ENCODE peak calls at places on chromosome 13, in ten cellular contexts. One of them, this sample, is unnamed.

GRCh38 chr13:20566424-20566916 is 487 bp upstream of the IFT88 start:
- DNase-seq in GM06990: no peak
- DNase-seq in neural progenitor cell: no peak
- DNase-seq in amniotic stem cell: peak
- DNase-seq in activated T-cell treated with anti-CD3 and anti-CD28 coated beads, Interleukin-2, amount 50 U/mL, for 48 hours: no peak
- DNase-seq in MV-4-11: peak
- DNase-seq in T-helper 1 cell: no peak
- DNase-seq in mesendoderm: peak
- DNase-seq in NCI-H2029: peak
- DNase-seq in CD4-positive, CD25-positive, alpha-beta regulatory T cell: no peak
- DNase-seq in this sample: no peak

GRCh38 chr13:25911020-25911419 is 140.8 kb downstream of the SHISA2 start:
- DNase-seq in GM06990: no peak
- DNase-seq in neural progenitor cell: peak
- DNase-seq in amniotic stem cell: no peak
- DNase-seq in activated T-cell treated with anti-CD3 and anti-CD28 coated beads, Interleukin-2, amount 50 U/mL, for 48 hours: no peak
- DNase-seq in MV-4-11: no peak
- DNase-seq in T-helper 1 cell: no peak
- DNase-seq in mesendoderm: peak
- DNase-seq in NCI-H2029: no peak
- DNase-seq in CD4-positive, CD25-positive, alpha-beta regulatory T cell: no peak
- DNase-seq in this sample: peak

GRCh38 chr13:91813255-91813654 is 414.8 kb downstream of the GPC5 start:
- DNase-seq in GM06990: no peak
- DNase-seq in neural progenitor cell: no peak
- DNase-seq in amniotic stem cell: no peak
- DNase-seq in activated T-cell treated with anti-CD3 and anti-CD28 coated beads, Interleukin-2, amount 50 U/mL, for 48 hours: no peak
- DNase-seq in MV-4-11: no peak
- DNase-seq in T-helper 1 cell: no peak
- DNase-seq in mesendoderm: no peak
- DNase-seq in NCI-H2029: peak
- DNase-seq in CD4-positive, CD25-positive, alpha-beta regulatory T cell: no peak
- DNase-seq in this sample: no peak

GRCh38 chr13:97583884-97584497 is 150.0 kb downstream of the RAP2A start:
- DNase-seq in GM06990: no peak
- DNase-seq in neural progenitor cell: no peak
- DNase-seq in amniotic stem cell: no peak
- DNase-seq in activated T-cell treated with anti-CD3 and anti-CD28 coated beads, Interleukin-2, amount 50 U/mL, for 48 hours: no peak
- DNase-seq in MV-4-11: no peak
- DNase-seq in T-helper 1 cell: no peak
- DNase-seq in mesendoderm: no peak
- DNase-seq in NCI-H2029: no peak
- DNase-seq in CD4-positive, CD25-positive, alpha-beta regulatory T cell: no peak
- DNase-seq in this sample: no peak

GRCh38 chr13:46666727-46667456 is 113.9 kb downstream of the LRCH1 start:
- DNase-seq in GM06990: no peak
- DNase-seq in neural progenitor cell: peak
- DNase-seq in amniotic stem cell: no peak
- DNase-seq in activated T-cell treated with anti-CD3 and anti-CD28 coated beads, Interleukin-2, amount 50 U/mL, for 48 hours: no peak
- DNase-seq in MV-4-11: no peak
- DNase-seq in T-helper 1 cell: no peak
- DNase-seq in mesendoderm: peak
- DNase-seq in NCI-H2029: no peak
- DNase-seq in CD4-positive, CD25-positive, alpha-beta regulatory T cell: no peak
- DNase-seq in this sample: peak

GRCh38 chr13:82672248-82672647 is 1210.0 kb downstream of the SLITRK1 start:
- DNase-seq in GM06990: no peak
- DNase-seq in neural progenitor cell: no peak
- DNase-seq in amniotic stem cell: no peak
- DNase-seq in activated T-cell treated with anti-CD3 and anti-CD28 coated beads, Interleukin-2, amount 50 U/mL, for 48 hours: no peak
- DNase-seq in MV-4-11: no peak
- DNase-seq in T-helper 1 cell: no peak
- DNase-seq in mesendoderm: no peak
- DNase-seq in NCI-H2029: no peak
- DNase-seq in CD4-positive, CD25-positive, alpha-beta regulatory T cell: no peak
- DNase-seq in this sample: no peak

GRCh38 chr13:64723735-64724134 is 2506.4 kb downstream of the PCDH9 start:
- DNase-seq in GM06990: no peak
- DNase-seq in neural progenitor cell: no peak
- DNase-seq in amniotic stem cell: peak
- DNase-seq in activated T-cell treated with anti-CD3 and anti-CD28 coated beads, Interleukin-2, amount 50 U/mL, for 48 hours: no peak
- DNase-seq in MV-4-11: no peak
- DNase-seq in T-helper 1 cell: no peak
- DNase-seq in mesendoderm: peak
- DNase-seq in NCI-H2029: no peak
- DNase-seq in CD4-positive, CD25-positive, alpha-beta regulatory T cell: no peak
- DNase-seq in this sample: no peak

GRCh38 chr13:49495783-49496762 is at the start of gene PHF11:
- DNase-seq in GM06990: peak
- DNase-seq in neural progenitor cell: peak
- DNase-seq in amniotic stem cell: peak
- DNase-seq in activated T-cell treated with anti-CD3 and anti-CD28 coated beads, Interleukin-2, amount 50 U/mL, for 48 hours: peak
- DNase-seq in MV-4-11: peak
- DNase-seq in T-helper 1 cell: peak
- DNase-seq in mesendoderm: peak
- DNase-seq in NCI-H2029: peak
- DNase-seq in CD4-positive, CD25-positive, alpha-beta regulatory T cell: peak
- DNase-seq in this sample: peak

GRCh38 chr13:109779876-109780516 is 6.4 kb downstream of the IRS2 start:
- DNase-seq in GM06990: no peak
- DNase-seq in neural progenitor cell: no peak
- DNase-seq in amniotic stem cell: no peak
- DNase-seq in activated T-cell treated with anti-CD3 and anti-CD28 coated beads, Interleukin-2, amount 50 U/mL, for 48 hours: no peak
- DNase-seq in MV-4-11: no peak
- DNase-seq in T-helper 1 cell: no peak
- DNase-seq in mesendoderm: no peak
- DNase-seq in NCI-H2029: no peak
- DNase-seq in CD4-positive, CD25-positive, alpha-beta regulatory T cell: no peak
- DNase-seq in this sample: no peak

GRCh38 chr13:64410654-64411053 is 2819.5 kb downstream of the PCDH9 start:
- DNase-seq in GM06990: no peak
- DNase-seq in neural progenitor cell: no peak
- DNase-seq in amniotic stem cell: no peak
- DNase-seq in activated T-cell treated with anti-CD3 and anti-CD28 coated beads, Interleukin-2, amount 50 U/mL, for 48 hours: no peak
- DNase-seq in MV-4-11: no peak
- DNase-seq in T-helper 1 cell: no peak
- DNase-seq in mesendoderm: no peak
- DNase-seq in NCI-H2029: no peak
- DNase-seq in CD4-positive, CD25-positive, alpha-beta regulatory T cell: no peak
- DNase-seq in this sample: peak

GRCh38 chr13:76709851-76710250 is 176.4 kb downstream of the KCTD12 start:
- DNase-seq in GM06990: no peak
- DNase-seq in neural progenitor cell: no peak
- DNase-seq in amniotic stem cell: no peak
- DNase-seq in activated T-cell treated with anti-CD3 and anti-CD28 coated beads, Interleukin-2, amount 50 U/mL, for 48 hours: no peak
- DNase-seq in MV-4-11: no peak
- DNase-seq in T-helper 1 cell: no peak
- DNase-seq in mesendoderm: peak
- DNase-seq in NCI-H2029: no peak
- DNase-seq in CD4-positive, CD25-positive, alpha-beta regulatory T cell: no peak
- DNase-seq in this sample: no peak

GRCh38 chr13:50230365-50230978 is 215.2 kb downstream of the KCNRG start:
- DNase-seq in GM06990: no peak
- DNase-seq in neural progenitor cell: no peak
- DNase-seq in amniotic stem cell: no peak
- DNase-seq in activated T-cell treated with anti-CD3 and anti-CD28 coated beads, Interleukin-2, amount 50 U/mL, for 48 hours: no peak
- DNase-seq in MV-4-11: peak
- DNase-seq in T-helper 1 cell: no peak
- DNase-seq in mesendoderm: no peak
- DNase-seq in NCI-H2029: no peak
- DNase-seq in CD4-positive, CD25-positive, alpha-beta regulatory T cell: no peak
- DNase-seq in this sample: no peak

GRCh38 chr13:99308481-99309087 is 1.4 kb upstream of the GPR183 start:
- DNase-seq in GM06990: no peak
- DNase-seq in neural progenitor cell: no peak
- DNase-seq in amniotic stem cell: no peak
- DNase-seq in activated T-cell treated with anti-CD3 and anti-CD28 coated beads, Interleukin-2, amount 50 U/mL, for 48 hours: no peak
- DNase-seq in MV-4-11: no peak
- DNase-seq in T-helper 1 cell: no peak
- DNase-seq in mesendoderm: no peak
- DNase-seq in NCI-H2029: no peak
- DNase-seq in CD4-positive, CD25-positive, alpha-beta regulatory T cell: no peak
- DNase-seq in this sample: no peak

GRCh38 chr13:82627183-82627582 is 1255.1 kb downstream of the SLITRK1 start:
- DNase-seq in GM06990: no peak
- DNase-seq in neural progenitor cell: no peak
- DNase-seq in amniotic stem cell: peak
- DNase-seq in activated T-cell treated with anti-CD3 and anti-CD28 coated beads, Interleukin-2, amount 50 U/mL, for 48 hours: no peak
- DNase-seq in MV-4-11: no peak
- DNase-seq in T-helper 1 cell: no peak
- DNase-seq in mesendoderm: no peak
- DNase-seq in NCI-H2029: no peak
- DNase-seq in CD4-positive, CD25-positive, alpha-beta regulatory T cell: no peak
- DNase-seq in this sample: no peak

GRCh38 chr13:71828564-71828963 is 38.4 kb downstream of the DACH1 start:
- DNase-seq in GM06990: no peak
- DNase-seq in neural progenitor cell: no peak
- DNase-seq in amniotic stem cell: no peak
- DNase-seq in activated T-cell treated with anti-CD3 and anti-CD28 coated beads, Interleukin-2, amount 50 U/mL, for 48 hours: no peak
- DNase-seq in MV-4-11: no peak
- DNase-seq in T-helper 1 cell: no peak
- DNase-seq in mesendoderm: no peak
- DNase-seq in NCI-H2029: no peak
- DNase-seq in CD4-positive, CD25-positive, alpha-beta regulatory T cell: no peak
- DNase-seq in this sample: no peak

GRCh38 chr13:49357694-49358093 is 86.2 kb downstream of the CAB39L start:
- DNase-seq in GM06990: no peak
- DNase-seq in neural progenitor cell: no peak
- DNase-seq in amniotic stem cell: no peak
- DNase-seq in activated T-cell treated with anti-CD3 and anti-CD28 coated beads, Interleukin-2, amount 50 U/mL, for 48 hours: no peak
- DNase-seq in MV-4-11: no peak
- DNase-seq in T-helper 1 cell: no peak
- DNase-seq in mesendoderm: no peak
- DNase-seq in NCI-H2029: no peak
- DNase-seq in CD4-positive, CD25-positive, alpha-beta regulatory T cell: no peak
- DNase-seq in this sample: no peak

GRCh38 chr13:107157272-107157671 is 589.3 kb upstream of the ARGLU1 start:
- DNase-seq in GM06990: no peak
- DNase-seq in neural progenitor cell: no peak
- DNase-seq in amniotic stem cell: peak
- DNase-seq in activated T-cell treated with anti-CD3 and anti-CD28 coated beads, Interleukin-2, amount 50 U/mL, for 48 hours: no peak
- DNase-seq in MV-4-11: no peak
- DNase-seq in T-helper 1 cell: no peak
- DNase-seq in mesendoderm: no peak
- DNase-seq in NCI-H2029: no peak
- DNase-seq in CD4-positive, CD25-positive, alpha-beta regulatory T cell: no peak
- DNase-seq in this sample: no peak

GRCh38 chr13:32426981-32427851 is 714 bp downstream of the N4BP2L1 start:
- DNase-seq in GM06990: peak
- DNase-seq in neural progenitor cell: peak
- DNase-seq in amniotic stem cell: no peak
- DNase-seq in activated T-cell treated with anti-CD3 and anti-CD28 coated beads, Interleukin-2, amount 50 U/mL, for 48 hours: peak
- DNase-seq in MV-4-11: no peak
- DNase-seq in T-helper 1 cell: peak
- DNase-seq in mesendoderm: peak
- DNase-seq in NCI-H2029: peak
- DNase-seq in CD4-positive, CD25-positive, alpha-beta regulatory T cell: peak
- DNase-seq in this sample: peak

GRCh38 chr13:55937180-55937579 is 1203.5 kb upstream of the PRR20A start:
- DNase-seq in GM06990: no peak
- DNase-seq in neural progenitor cell: no peak
- DNase-seq in amniotic stem cell: no peak
- DNase-seq in activated T-cell treated with anti-CD3 and anti-CD28 coated beads, Interleukin-2, amount 50 U/mL, for 48 hours: no peak
- DNase-seq in MV-4-11: no peak
- DNase-seq in T-helper 1 cell: no peak
- DNase-seq in mesendoderm: no peak
- DNase-seq in NCI-H2029: no peak
- DNase-seq in CD4-positive, CD25-positive, alpha-beta regulatory T cell: no peak
- DNase-seq in this sample: no peak

GRCh38 chr13:97946951-97947588 is 6.4 kb upstream of the IPO5 start:
- DNase-seq in GM06990: no peak
- DNase-seq in neural progenitor cell: no peak
- DNase-seq in amniotic stem cell: peak
- DNase-seq in activated T-cell treated with anti-CD3 and anti-CD28 coated beads, Interleukin-2, amount 50 U/mL, for 48 hours: no peak
- DNase-seq in MV-4-11: no peak
- DNase-seq in T-helper 1 cell: no peak
- DNase-seq in mesendoderm: no peak
- DNase-seq in NCI-H2029: no peak
- DNase-seq in CD4-positive, CD25-positive, alpha-beta regulatory T cell: no peak
- DNase-seq in this sample: no peak

GRCh38 chr13:28316129-28316528 is 177.8 kb downstream of the PAN3 start:
- DNase-seq in GM06990: no peak
- DNase-seq in neural progenitor cell: peak
- DNase-seq in amniotic stem cell: no peak
- DNase-seq in activated T-cell treated with anti-CD3 and anti-CD28 coated beads, Interleukin-2, amount 50 U/mL, for 48 hours: no peak
- DNase-seq in MV-4-11: no peak
- DNase-seq in T-helper 1 cell: no peak
- DNase-seq in mesendoderm: no peak
- DNase-seq in NCI-H2029: no peak
- DNase-seq in CD4-positive, CD25-positive, alpha-beta regulatory T cell: no peak
- DNase-seq in this sample: no peak

GRCh38 chr13:33677215-33677614 is 140.7 kb upstream of the RFC3 start:
- DNase-seq in GM06990: no peak
- DNase-seq in neural progenitor cell: no peak
- DNase-seq in amniotic stem cell: no peak
- DNase-seq in activated T-cell treated with anti-CD3 and anti-CD28 coated beads, Interleukin-2, amount 50 U/mL, for 48 hours: no peak
- DNase-seq in MV-4-11: no peak
- DNase-seq in T-helper 1 cell: no peak
- DNase-seq in mesendoderm: no peak
- DNase-seq in NCI-H2029: peak
- DNase-seq in CD4-positive, CD25-positive, alpha-beta regulatory T cell: no peak
- DNase-seq in this sample: no peak

GRCh38 chr13:35512271-35512920 is 35.9 kb upstream of the MAB21L1 start:
- DNase-seq in GM06990: no peak
- DNase-seq in neural progenitor cell: no peak
- DNase-seq in amniotic stem cell: peak
- DNase-seq in activated T-cell treated with anti-CD3 and anti-CD28 coated beads, Interleukin-2, amount 50 U/mL, for 48 hours: no peak
- DNase-seq in MV-4-11: peak
- DNase-seq in T-helper 1 cell: no peak
- DNase-seq in mesendoderm: peak
- DNase-seq in NCI-H2029: no peak
- DNase-seq in CD4-positive, CD25-positive, alpha-beta regulatory T cell: no peak
- DNase-seq in this sample: no peak

GRCh38 chr13:79966039-79966438 is 374.9 kb downstream of the SPRY2 start:
- DNase-seq in GM06990: no peak
- DNase-seq in neural progenitor cell: no peak
- DNase-seq in amniotic stem cell: no peak
- DNase-seq in activated T-cell treated with anti-CD3 and anti-CD28 coated beads, Interleukin-2, amount 50 U/mL, for 48 hours: no peak
- DNase-seq in MV-4-11: peak
- DNase-seq in T-helper 1 cell: no peak
- DNase-seq in mesendoderm: no peak
- DNase-seq in NCI-H2029: no peak
- DNase-seq in CD4-positive, CD25-positive, alpha-beta regulatory T cell: no peak
- DNase-seq in this sample: no peak

GRCh38 chr13:112740502-112741131 is 50.8 kb downstream of the ATP11A start:
- DNase-seq in GM06990: no peak
- DNase-seq in neural progenitor cell: no peak
- DNase-seq in amniotic stem cell: peak
- DNase-seq in activated T-cell treated with anti-CD3 and anti-CD28 coated beads, Interleukin-2, amount 50 U/mL, for 48 hours: no peak
- DNase-seq in MV-4-11: no peak
- DNase-seq in T-helper 1 cell: no peak
- DNase-seq in mesendoderm: no peak
- DNase-seq in NCI-H2029: no peak
- DNase-seq in CD4-positive, CD25-positive, alpha-beta regulatory T cell: no peak
- DNase-seq in this sample: no peak

GRCh38 chr13:52882803-52883202 is 34.4 kb upstream of the PCDH8 start:
- DNase-seq in GM06990: no peak
- DNase-seq in neural progenitor cell: no peak
- DNase-seq in amniotic stem cell: no peak
- DNase-seq in activated T-cell treated with anti-CD3 and anti-CD28 coated beads, Interleukin-2, amount 50 U/mL, for 48 hours: no peak
- DNase-seq in MV-4-11: no peak
- DNase-seq in T-helper 1 cell: no peak
- DNase-seq in mesendoderm: no peak
- DNase-seq in NCI-H2029: no peak
- DNase-seq in CD4-positive, CD25-positive, alpha-beta regulatory T cell: no peak
- DNase-seq in this sample: peak

GRCh38 chr13:51148223-51148951 is 37.3 kb upstream of the C13orf42 start:
- DNase-seq in GM06990: no peak
- DNase-seq in neural progenitor cell: peak
- DNase-seq in amniotic stem cell: no peak
- DNase-seq in activated T-cell treated with anti-CD3 and anti-CD28 coated beads, Interleukin-2, amount 50 U/mL, for 48 hours: no peak
- DNase-seq in MV-4-11: no peak
- DNase-seq in T-helper 1 cell: no peak
- DNase-seq in mesendoderm: peak
- DNase-seq in NCI-H2029: no peak
- DNase-seq in CD4-positive, CD25-positive, alpha-beta regulatory T cell: no peak
- DNase-seq in this sample: peak

GRCh38 chr13:29676941-29677452 is 81.5 kb upstream of the SLC7A1 start:
- DNase-seq in GM06990: no peak
- DNase-seq in neural progenitor cell: peak
- DNase-seq in amniotic stem cell: no peak
- DNase-seq in activated T-cell treated with anti-CD3 and anti-CD28 coated beads, Interleukin-2, amount 50 U/mL, for 48 hours: no peak
- DNase-seq in MV-4-11: no peak
- DNase-seq in T-helper 1 cell: no peak
- DNase-seq in mesendoderm: no peak
- DNase-seq in NCI-H2029: peak
- DNase-seq in CD4-positive, CD25-positive, alpha-beta regulatory T cell: no peak
- DNase-seq in this sample: no peak

This sample was measured in endodermal cell.